ENCODE peak calls at places on chromosomes 5 and 9, in eight cellular contexts. X, G, L, R, K, J, O and T are unnamed samples. For H3K36me3, the result is how much of the 10 kb centered on the place peaks cover.

GRCh38 chr5:95715799-95716461 is 15.2 kb upstream of the RHOBTB3 start:
- DNase-seq in X (no peak), G (no peak), K (no peak), R (no peak), L (no peak), J (no peak), O (no peak), T (no peak)

GRCh38 chr5:141040093-141040762 is 10.9 kb upstream of the PCDHB1 start:
- DNase-seq in J (no peak), K (no peak), G (no peak), X (no peak), O (peak), L (no peak), R (peak), T (no peak)

GRCh38 chr9:127092041-127092608 is 30.3 kb downstream of the ANGPTL2 start:
- DNase-seq in L (no peak), J (peak), O (no peak), R (no peak), G (no peak), K (no peak), X (no peak), T (peak)

GRCh38 chr5:7745882-7746735 is 104.8 kb downstream of the CFAP90 start:
- DNase-seq in J (peak), X (peak), K (no peak), G (peak), L (peak), R (peak), O (peak), T (peak)

GRCh38 chr5:53476019-53476418 is 4.4 kb upstream of the FST start:
- DNase-seq in R (no peak), K (no peak), J (no peak), L (no peak), O (no peak), G (no peak), X (no peak), T (no peak)

GRCh38 chr9:108994695-108995094 is 18.6 kb downstream of the CTNNAL1 start:
- DNase-seq in X (no peak), O (peak), R (no peak), L (peak), G (peak), K (no peak), J (no peak), T (no peak)

GRCh38 chr5:81427566-81427965 is 33.6 kb upstream of the ACOT12 start:
- DNase-seq in R (no peak), O (no peak), K (no peak), J (no peak), G (no peak), X (no peak), L (no peak), T (no peak)

GRCh38 chr5:126615286-126615685 is 14.5 kb downstream of the PHAX start:
- DNase-seq in R (no peak), L (no peak), K (peak), J (no peak), O (no peak), G (no peak), X (no peak), T (no peak)

GRCh38 chr5:178361657-178362445 is 129.2 kb upstream of the PHYKPL start:
- DNase-seq in K (no peak), G (no peak), L (no peak), O (no peak), R (no peak), J (no peak), X (no peak), T (no peak)

GRCh38 chr5:28344803-28345433 is 1306.5 kb upstream of the CDH9 start:
- DNase-seq in R (peak), K (peak), G (no peak), L (no peak), O (no peak), J (no peak), X (no peak), T (no peak)

GRCh38 chr5:135526924-135527323 is 8.8 kb downstream of the NEUROG1 start:
- DNase-seq in K (no peak), L (no peak), J (no peak), O (no peak), G (no peak), R (no peak), X (no peak), T (no peak)

GRCh38 chr9:109498195-109499060 is at the start of gene PTPN3:
- DNase-seq in L (peak), O (no peak), G (peak), X (no peak), R (peak), J (no peak), K (no peak), T (no peak)

DNA sequence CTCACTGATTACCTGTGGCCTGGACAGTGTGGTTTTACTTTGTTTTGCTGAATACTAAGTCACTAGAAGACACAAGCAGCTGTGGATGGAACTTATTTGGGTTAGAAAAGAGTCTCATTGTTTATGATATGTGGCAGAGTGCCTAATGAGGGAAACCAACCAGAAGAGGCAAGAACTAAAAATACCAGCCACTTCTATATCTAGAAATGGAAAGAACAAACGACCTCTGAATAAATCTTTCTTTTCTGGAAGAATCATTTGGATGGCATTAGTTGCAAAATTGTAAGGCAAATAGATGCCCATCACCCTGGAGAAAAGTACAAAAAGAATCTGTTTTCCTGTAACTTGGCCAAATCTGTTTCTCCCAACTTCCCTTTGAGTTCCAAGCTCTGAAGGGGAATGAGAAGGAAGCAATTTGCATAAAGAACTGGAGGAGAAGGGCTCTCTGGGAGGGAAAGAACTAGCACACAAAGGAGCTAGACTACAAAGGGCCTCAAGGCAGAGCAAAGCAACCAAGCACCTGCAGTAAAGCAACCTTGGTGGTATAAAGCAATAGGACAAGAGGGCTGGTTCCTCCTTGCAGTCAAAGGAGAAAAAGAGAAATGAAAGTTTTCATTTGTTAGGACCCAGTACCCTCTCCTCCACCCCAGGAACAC is 455.4 kb downstream of the CAAP1 start:
- DNase-seq in G (no peak), L (no peak), J (no peak), R (no peak), O (no peak), X (no peak), K (no peak), T (no peak)
- TF ChIP-seq EP300 in G (no peak), L (no peak), J (no peak), R (no peak), O (no peak), X (no peak), K (no peak), T (no peak)

GRCh38 chr5:172105811-172106210 is 82.2 kb downstream of the STK10 start:
- DNase-seq in J (no peak), O (no peak), G (no peak), K (no peak), X (no peak), L (no peak), R (no peak), T (no peak)
- H3K36me3 ChIP-seq in J (under half), O (under half), G (under half), K (under half), X (half or more), L (under half), R (under half), T (under half)

DNA sequence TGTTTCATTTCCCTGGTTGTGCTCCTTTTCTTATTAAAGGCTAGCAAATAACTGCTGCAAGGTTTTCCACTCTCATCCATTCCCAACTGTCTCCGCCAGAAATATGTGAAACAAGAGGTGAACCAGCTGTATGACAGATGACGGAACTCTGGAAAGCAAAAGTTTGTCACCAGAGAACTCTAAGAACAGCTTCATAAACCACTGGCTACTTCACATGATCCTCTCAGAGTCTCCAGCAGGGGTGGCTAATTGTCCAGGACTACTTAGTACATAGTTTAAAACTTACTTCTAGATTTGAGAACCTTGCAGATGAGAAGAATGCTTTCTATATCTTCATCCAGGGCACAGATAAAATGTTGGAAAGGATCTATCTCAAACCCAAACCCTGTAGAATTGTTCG is 195.8 kb upstream of the RAD23B start:
- DNase-seq in R (no peak), L (no peak), G (no peak), J (no peak), O (no peak), K (no peak), X (no peak), T (no peak)
- TF ChIP-seq CTCF in R (no peak), L (no peak), G (no peak), J (no peak), O (no peak), K (no peak), X (no peak), T (no peak)

GRCh38 chr5:1737790-1738405 is 61.7 kb downstream of the MRPL36 start:
- DNase-seq in K (peak), X (no peak), O (no peak), J (no peak), L (no peak), G (peak), R (peak), T (peak)
- TF ChIP-seq EP300 in K (no peak), X (no peak), O (no peak), J (no peak), L (no peak), G (no peak), R (no peak), T (no peak)

GRCh38 chr9:131187957-131188356 is 62.6 kb downstream of the NUP214 start:
- DNase-seq in K (no peak), J (no peak), G (no peak), X (no peak), L (no peak), O (no peak), R (no peak), T (no peak)

GRCh38 chr9:131188986-131189385 is 63.6 kb downstream of the NUP214 start:
- DNase-seq in L (no peak), O (no peak), X (no peak), J (no peak), G (no peak), K (no peak), R (no peak), T (no peak)

GRCh38 chr9:131191857-131192256 is 66.5 kb downstream of the NUP214 start:
- DNase-seq in R (no peak), X (no peak), G (no peak), K (no peak), L (no peak), O (no peak), J (no peak), T (no peak)

GRCh38 chr9:131193051-131193450 is 67.7 kb downstream of the NUP214 start:
- DNase-seq in L (no peak), K (no peak), R (no peak), G (no peak), X (no peak), O (no peak), J (no peak), T (no peak)

GRCh38 chr9:131190191-131190590 is 64.8 kb downstream of the NUP214 start:
- DNase-seq in O (no peak), J (no peak), R (no peak), L (no peak), K (no peak), X (no peak), G (no peak), T (no peak)
- H3K36me3 ChIP-seq in O (under half), J (under half), R (half or more), L (under half), K (under half), X (half or more), G (half or more), T (half or more)

DNA sequence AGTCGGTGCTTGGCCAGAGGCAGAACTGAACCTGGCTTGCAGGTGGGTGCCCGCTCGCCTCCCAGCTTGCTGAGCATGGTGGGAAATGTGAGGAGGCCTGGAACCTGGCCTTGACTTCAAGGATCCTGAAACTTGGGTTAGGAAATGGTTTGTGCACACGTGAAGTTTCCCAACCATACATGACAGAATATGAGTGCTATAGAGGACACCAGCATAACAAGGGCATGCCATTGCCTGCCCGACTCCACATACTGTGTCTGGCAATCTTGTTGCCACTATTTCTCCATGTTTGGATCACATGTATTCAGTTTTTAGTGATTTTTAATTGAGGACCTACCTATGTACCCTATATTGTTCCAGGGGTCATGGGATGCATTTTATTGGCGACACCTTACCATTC is 177.6 kb upstream of the ANKRD55 start:
- DNase-seq in O (no peak), X (no peak), L (no peak), G (no peak), J (no peak), R (no peak), K (no peak), T (no peak)
- TF ChIP-seq CTCF in O (no peak), X (no peak), L (no peak), G (no peak), J (no peak), R (no peak), K (no peak), T (no peak)

DNA sequence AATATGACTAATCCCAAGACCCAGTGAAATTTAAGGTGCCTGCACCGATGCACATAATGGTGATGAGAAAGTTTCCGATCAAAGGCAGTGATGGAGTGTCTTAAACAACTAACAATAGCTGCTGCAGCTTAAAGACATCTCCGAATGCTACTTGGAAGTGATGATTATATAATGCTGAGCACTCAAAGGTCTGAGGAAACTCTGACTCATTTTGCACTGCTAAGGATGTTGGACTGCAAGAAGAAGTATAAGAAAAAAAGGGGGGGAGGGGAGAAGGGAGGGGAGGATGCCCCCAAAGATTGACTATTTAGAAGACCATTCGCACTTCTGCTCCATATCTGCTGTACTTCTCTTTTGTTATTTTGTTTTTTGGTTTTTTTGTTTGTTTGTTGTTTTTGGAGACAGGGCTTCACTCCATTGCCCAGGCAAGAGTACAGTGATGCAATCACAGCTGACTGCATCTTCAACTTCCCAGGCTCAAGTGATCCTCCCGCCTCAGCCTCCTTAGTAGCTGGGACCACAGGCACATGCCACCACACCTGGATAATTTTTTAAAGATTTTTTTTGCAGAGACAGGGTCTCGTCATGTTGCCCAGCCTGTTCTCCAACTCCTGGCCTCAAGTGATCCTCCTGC is 192.1 kb downstream of the HSD17B3 start:
- DNase-seq in X (no peak), O (no peak), L (no peak), J (peak), R (no peak), G (no peak), K (no peak), T (peak)
- TF ChIP-seq EP300 in X (no peak), O (no peak), L (no peak), J (no peak), R (no peak), G (no peak), K (no peak), T (no peak)